ENCODE peak calls at places on chromosomes 11 and 22, in ten cellular contexts. D, A, K, U, J, I, R, Q, C and H are unnamed samples.

GRCh38 chr22:35020517-35020916 is 45.4 kb upstream of the ISX start:
- DNase-seq in D (no peak), A (no peak), K (no peak), U (no peak), J (no peak), I (no peak), R (no peak), Q (no peak), C (no peak), H (no peak)

GRCh38 chr11:126185200-126186030 is 26.0 kb downstream of the RPUSD4 start:
- DNase-seq in D (no peak), A (no peak), K (no peak), U (peak; percentile 41), J (no peak), I (no peak), R (no peak), Q (no peak), C (no peak), H (no peak)

GRCh38 chr11:3222003-3222855 is 3.6 kb upstream of the MRGPRG start:
- DNase-seq in D (no peak), A (no peak), K (no peak), U (no peak), J (no peak), I (no peak), R (no peak), Q (no peak), C (peak; percentile 67), H (no peak)

GRCh38 chr22:32465661-32466060 is 1.4 kb upstream of the BPIFC start:
- DNase-seq in D (no peak), A (no peak), K (no peak), U (no peak), J (no peak), I (no peak), R (no peak), Q (no peak), C (no peak), H (no peak)

GRCh38 chr22:37454857-37455686 is 27.8 kb upstream of the ELFN2 start:
- DNase-seq in D (peak; percentile 87), A (peak; percentile 6), K (no peak), U (no peak), J (no peak), I (peak; percentile 89), R (no peak), Q (no peak), C (no peak), H (peak; percentile 33)

GRCh38 chr11:77669848-77670511 is 32.4 kb upstream of the CLNS1A start:
- DNase-seq in D (peak; percentile 50), A (no peak), K (no peak), U (no peak), J (no peak), I (peak; percentile 18), R (no peak), Q (no peak), C (no peak), H (no peak)

GRCh38 chr11:69840371-69841169 is 21.4 kb upstream of the FGF3 start:
- DNase-seq in D (peak; percentile 80), A (no peak), K (no peak), U (no peak), J (no peak), I (no peak), R (no peak), Q (no peak), C (peak; percentile 51), H (no peak)

GRCh38 chr22:45976351-45977002 is 485 bp downstream of the WNT7B start:
- DNase-seq in D (no peak), A (no peak), K (no peak), U (no peak), J (no peak), I (no peak), R (no peak), Q (no peak), C (no peak), H (no peak)

GRCh38 chr11:13009921-13010736 is 1.0 kb downstream of the RASSF10 start:
- DNase-seq in D (no peak), A (no peak), K (no peak), U (peak; percentile 56), J (peak; percentile 37), I (peak; percentile 55), R (no peak), Q (no peak), C (peak; percentile 79), H (no peak)

GRCh38 chr11:77381749-77382693 is 80.5 kb upstream of the GDPD4 start:
- DNase-seq in D (peak; percentile 21), A (no peak), K (no peak), U (no peak), J (no peak), I (peak; percentile 50), R (no peak), Q (no peak), C (no peak), H (peak; percentile 63)

GRCh38 chr11:128501576-128502549 is 85.5 kb downstream of the ETS1 start:
- DNase-seq in D (peak; percentile 62), A (no peak), K (no peak), U (no peak), J (no peak), I (peak; percentile 73), R (no peak), Q (no peak), C (no peak), H (peak; percentile 71)

GRCh38 chr11:334264-335033 is 13.8 kb upstream of the IFITM3 start:
- DNase-seq in D (no peak), A (peak; percentile 70), K (no peak), U (no peak), J (no peak), I (no peak), R (no peak), Q (no peak), C (no peak), H (no peak)

GRCh38 chr22:46796566-46797195 is 34.2 kb downstream of the TBC1D22A start:
- DNase-seq in D (no peak), A (no peak), K (no peak), U (no peak), J (no peak), I (no peak), R (no peak), Q (no peak), C (peak; percentile 68), H (no peak)

GRCh38 chr11:126628790-126629621 is 273.5 kb downstream of the ST3GAL4 start:
- DNase-seq in D (no peak), A (no peak), K (no peak), U (no peak), J (no peak), I (peak; percentile 58), R (no peak), Q (no peak), C (no peak), H (peak; percentile 26)

GRCh38 chr22:38218661-38219331 is 17.0 kb downstream of the MAFF start:
- DNase-seq in D (peak; percentile 86), A (peak; percentile 83), K (no peak), U (no peak), J (no peak), I (peak; percentile 97), R (no peak), Q (peak; percentile 57), C (peak; percentile 96), H (peak; percentile 88)

GRCh38 chr11:61338783-61339489 is 5.9 kb downstream of the TKFC start:
- DNase-seq in D (no peak), A (peak; percentile 44), K (no peak), U (no peak), J (no peak), I (no peak), R (no peak), Q (no peak), C (no peak), H (no peak)

GRCh38 chr11:111334495-111335123 is 36.3 kb downstream of the POU2AF3 start:
- DNase-seq in D (no peak), A (no peak), K (no peak), U (no peak), J (no peak), I (no peak), R (no peak), Q (no peak), C (no peak), H (no peak)

GRCh38 chr22:39463931-39464390 is 7.1 kb downstream of the MGAT3 start:
- DNase-seq in D (no peak), A (no peak), K (no peak), U (no peak), J (no peak), I (peak; percentile 16), R (no peak), Q (no peak), C (peak; percentile 69), H (no peak)

GRCh38 chr11:123408619-123409455 is 21.2 kb upstream of the GRAMD1B start:
- DNase-seq in D (no peak), A (no peak), K (no peak), U (no peak), J (no peak), I (no peak), R (no peak), Q (no peak), C (no peak), H (no peak)

GRCh38 chr22:21947040-21948014 is 5.3 kb downstream of the PPM1F start:
- DNase-seq in D (peak; percentile 40), A (no peak), K (no peak), U (peak; percentile 29), J (no peak), I (peak; percentile 71), R (no peak), Q (no peak), C (no peak), H (peak; percentile 24)

GRCh38 chr22:36385491-36386350 is 2.0 kb downstream of the MYH9 start:
- DNase-seq in D (peak; percentile 53), A (no peak), K (peak; percentile 79), U (no peak), J (no peak), I (peak; percentile 82), R (no peak), Q (peak; percentile 60), C (peak; percentile 85), H (peak; percentile 55)

GRCh38 chr22:48622891-48623545 is 1204.7 kb downstream of the BRD1 start:
- DNase-seq in D (no peak), A (no peak), K (no peak), U (no peak), J (no peak), I (no peak), R (no peak), Q (no peak), C (no peak), H (no peak)

GRCh38 chr11:59556115-59556882 is 45.0 kb downstream of the OR4D9 start:
- DNase-seq in D (peak; percentile 90), A (no peak), K (peak; percentile 65), U (peak; percentile 74), J (peak; percentile 80), I (peak; percentile 94), R (peak; percentile 36), Q (no peak), C (no peak), H (peak; percentile 88)

GRCh38 chr11:4658629-4659453 is 15.1 kb downstream of the OR51E1 start:
- DNase-seq in D (no peak), A (no peak), K (no peak), U (no peak), J (no peak), I (no peak), R (no peak), Q (no peak), C (no peak), H (no peak)

GRCh38 chr22:38266120-38266519 is 6.7 kb downstream of the TMEM184B start:
- DNase-seq in D (no peak), A (no peak), K (no peak), U (no peak), J (no peak), I (no peak), R (no peak), Q (no peak), C (no peak), H (no peak)

GRCh38 chr11:11816511-11817319 is 25.1 kb upstream of the USP47 start:
- DNase-seq in D (no peak), A (no peak), K (no peak), U (no peak), J (no peak), I (no peak), R (no peak), Q (no peak), C (no peak), H (peak; percentile 75)

GRCh38 chr11:128246364-128247234 is 340.8 kb downstream of the ETS1 start:
- DNase-seq in D (no peak), A (no peak), K (no peak), U (no peak), J (no peak), I (peak; percentile 17), R (no peak), Q (no peak), C (no peak), H (peak; percentile 79)

GRCh38 chr11:125070699-125071254 is 7.7 kb downstream of the SLC37A2 start:
- DNase-seq in D (peak; percentile 46), A (peak; percentile 83), K (peak; percentile 47), U (no peak), J (no peak), I (peak; percentile 80), R (no peak), Q (no peak), C (peak; percentile 80), H (peak; percentile 45)